ENCODE peak calls at places on chromosomes 12 and 14, in seven cellular contexts. T, Y, J, F, U, N and C are unnamed samples.

GRCh38 chr14:85024931-85025330 is 505.0 kb upstream of the FLRT2 start:
- DNase-seq in F (no peak), J (no peak), T (no peak), N (no peak), U (no peak), Y (no peak), C (peak; percentile 3)

GRCh38 chr14:53378142-53378541 is 225.0 kb upstream of the DDHD1 start:
- DNase-seq in N (no peak), F (no peak), U (no peak), Y (no peak), J (no peak), T (no peak), C (no peak)

GRCh38 chr12:89212339-89212771 is 139.9 kb downstream of the DUSP6 start:
- DNase-seq in N (peak; percentile 37), F (peak; percentile 64), T (no peak), J (no peak), U (peak; percentile 46), Y (no peak), C (peak; percentile 78)

GRCh38 chr14:78987006-78987405 is 816.8 kb downstream of the NRXN3 start:
- DNase-seq in J (no peak), F (no peak), T (no peak), N (no peak), Y (no peak), U (no peak), C (no peak)

GRCh38 chr12:26971963-26972362 is 33.7 kb downstream of the FGFR1OP2 start:
- DNase-seq in F (no peak), T (no peak), Y (no peak), N (no peak), U (no peak), J (no peak), C (no peak)

GRCh38 chr12:19288603-19289244 is 150.6 kb upstream of the AEBP2 start:
- DNase-seq in Y (no peak), J (no peak), U (no peak), T (no peak), F (peak; percentile 61), N (peak; percentile 62), C (peak; percentile 60)

GRCh38 chr12:124786065-124786964 is 77.3 kb downstream of the SCARB1 start:
- DNase-seq in N (peak; percentile 92), T (no peak), J (peak; percentile 93), F (no peak), U (peak; percentile 81), Y (no peak), C (peak; percentile 92)

GRCh38 chr14:75279739-75280447 is 1.3 kb downstream of the FOS start:
- DNase-seq in F (no peak), U (peak; percentile 67), J (no peak), Y (no peak), T (peak; percentile 70), N (peak; percentile 25), C (peak; percentile 57)

GRCh38 chr12:78210894-78211302 is 380.2 kb downstream of the NAV3 start:
- DNase-seq in U (no peak), T (no peak), N (peak; percentile 93), F (peak; percentile 92), Y (no peak), J (no peak), C (peak; percentile 86)

GRCh38 chr12:130958557-130959140 is 4.9 kb downstream of the ADGRD1 start:
- DNase-seq in T (no peak), N (no peak), U (no peak), J (no peak), Y (no peak), F (no peak), C (no peak)

GRCh38 chr14:104805326-104805678 is 4.4 kb downstream of the ZBTB42 start:
- DNase-seq in U (peak; percentile 85), F (peak; percentile 77), J (no peak), T (peak; percentile 76), N (peak; percentile 84), Y (no peak), C (peak; percentile 88)

GRCh38 chr14:20530771-20531571 is 25.6 kb downstream of the RNASE10 start:
- DNase-seq in U (peak; percentile 76), F (peak; percentile 88), J (no peak), N (peak; percentile 78), Y (peak; percentile 82), T (peak; percentile 52), C (peak; percentile 70)

GRCh38 chr12:132182206-132182710 is 38.0 kb downstream of the NOC4L start:
- DNase-seq in Y (no peak), U (peak; percentile 30), J (no peak), T (no peak), N (no peak), F (no peak), C (no peak)

GRCh38 chr14:54691525-54692260 is 124.8 kb downstream of the SAMD4A start:
- DNase-seq in T (peak; percentile 80), Y (no peak), N (peak; percentile 78), F (peak; percentile 97), J (peak; percentile 65), U (peak; percentile 90), C (peak; percentile 87)

GRCh38 chr12:75207338-75208083 is 2.1 kb downstream of the KCNC2 start:
- DNase-seq in U (no peak), Y (no peak), T (no peak), J (no peak), N (no peak), F (no peak), C (no peak)

GRCh38 chr14:87873741-87874140 is 119.2 kb downstream of the GALC start:
- DNase-seq in N (no peak), U (no peak), J (no peak), T (no peak), F (no peak), Y (no peak), C (peak; percentile 29)

GRCh38 chr12:104716183-104716571 is 241.9 kb downstream of the SLC41A2 start:
- DNase-seq in N (no peak), Y (no peak), T (no peak), U (no peak), J (no peak), F (no peak), C (no peak)

GRCh38 chr12:40515041-40515825 is 177.0 kb upstream of the CNTN1 start:
- DNase-seq in F (no peak), U (no peak), T (no peak), Y (no peak), N (no peak), J (no peak), C (peak; percentile 1)

GRCh38 chr12:89693639-89694202 is 14.9 kb downstream of the ATP2B1 start:
- DNase-seq in T (no peak), Y (no peak), N (no peak), U (no peak), F (no peak), J (no peak), C (no peak)

GRCh38 chr14:59631237-59631636 is 54.6 kb upstream of the CCDC175 start:
- DNase-seq in J (no peak), F (peak; percentile 58), T (no peak), Y (no peak), U (no peak), N (peak; percentile 0), C (peak; percentile 1)
- TF ChIP-seq CTCF in J (no peak), F (peak; percentile 81), T (no peak), Y (no peak), U (no peak), N (no peak), C (peak; percentile 26)

GRCh38 chr12:64780531-64781373 is 21.5 kb upstream of the GNS start:
- DNase-seq in F (peak; percentile 59), J (no peak), Y (no peak), T (peak; percentile 62), U (peak; percentile 60), N (no peak), C (no peak)
- H3K4me3 ChIP-seq in F (peak overlapping the region; percentile 89), J (peak overlapping the region; percentile 63), Y (peak overlapping the region; percentile 60), T (peak overlapping the region; percentile 43), U (peak overlapping the region; percentile 70), N (no peak overlapping the region), C (peak overlapping the region; percentile 14)

DNA sequence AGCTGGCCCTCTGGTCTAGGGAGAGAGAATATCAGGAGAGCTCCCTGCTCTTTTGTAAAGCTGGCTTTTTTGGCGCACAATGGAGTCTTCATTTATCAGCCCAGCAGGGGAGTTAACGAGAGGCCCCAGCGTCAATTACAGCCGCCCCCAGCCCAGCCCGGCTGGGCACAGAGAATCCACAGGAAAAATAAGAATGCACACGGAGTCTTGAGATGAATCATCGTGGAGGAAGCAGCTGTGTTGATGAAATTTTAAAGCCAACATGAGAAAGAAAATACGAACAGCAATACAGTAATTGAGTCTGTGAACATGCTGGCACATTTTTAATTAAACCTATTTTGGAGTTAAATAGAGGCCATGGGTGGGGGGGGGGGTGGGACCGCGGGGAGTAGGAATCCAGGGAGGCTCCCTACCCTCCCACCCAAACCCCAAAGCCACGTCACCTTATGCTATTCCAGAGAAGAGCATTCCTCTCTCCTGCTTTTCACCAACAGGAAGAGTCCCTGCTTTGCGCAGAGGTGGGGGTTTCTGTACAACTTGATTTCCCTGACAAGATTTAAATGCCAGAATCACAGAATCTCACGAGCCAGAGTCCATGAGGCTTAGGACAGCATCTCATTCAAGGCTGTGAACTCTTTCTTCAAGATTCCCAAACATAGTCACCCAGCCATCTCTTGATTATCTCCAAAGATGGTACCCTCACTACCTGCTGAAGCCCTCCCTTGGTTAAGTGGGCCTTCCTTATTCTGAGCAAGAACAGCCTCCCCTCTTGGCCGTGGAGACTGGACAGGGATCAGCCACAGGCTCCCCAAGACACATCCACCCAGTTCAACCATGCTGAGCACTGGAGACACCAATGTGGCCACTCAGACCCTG is 50.2 kb downstream of the CCNK start:
- DNase-seq in F (no peak), J (no peak), Y (no peak), U (no peak), T (no peak), N (peak; percentile 62), C (peak; percentile 74)
- TF ChIP-seq CTCF in F (no peak), J (no peak), Y (no peak), U (no peak), T (no peak), N (no peak), C (no peak)

DNA sequence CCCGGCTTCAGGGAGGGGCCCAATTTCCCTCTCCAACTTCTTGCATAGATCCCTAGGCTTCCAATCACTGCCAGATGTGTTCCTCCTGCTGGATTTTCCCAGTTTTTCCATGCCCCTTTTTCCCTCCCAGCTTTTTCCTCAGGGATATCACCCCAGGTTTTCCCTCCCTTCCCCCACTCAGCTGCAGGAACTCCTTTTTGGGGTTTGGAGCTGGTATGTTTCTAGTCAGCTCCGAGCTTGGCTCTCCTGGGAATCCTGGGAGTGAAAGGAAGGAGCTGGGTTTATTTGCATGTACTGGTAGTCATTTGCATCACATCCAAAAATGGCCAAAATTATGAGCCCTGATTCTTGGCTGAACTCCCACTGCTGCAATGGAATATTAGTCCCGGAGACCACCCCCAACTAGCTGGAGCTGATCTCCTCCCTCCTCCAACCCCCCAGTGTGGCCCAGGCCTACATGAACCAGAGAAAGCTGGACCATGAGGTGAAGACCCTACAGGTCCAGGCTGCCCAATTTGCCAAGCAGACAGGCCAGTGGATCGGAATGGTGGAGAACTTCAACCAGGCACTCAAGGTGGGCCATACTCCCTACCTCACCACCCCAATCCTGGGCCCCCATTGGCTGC is 1.4 kb upstream of the RDH5 start:
- DNase-seq in T (no peak), F (no peak), J (no peak), U (peak; percentile 51), Y (no peak), N (no peak), C (no peak)
- H3K4me3 ChIP-seq in T (no peak overlapping the region), F (no peak overlapping the region), J (no peak overlapping the region), U (peak overlapping the region; percentile 11), Y (no peak overlapping the region), N (no peak overlapping the region), C (no peak overlapping the region)

GRCh38 chr14:56390859-56391258 is 188.7 kb upstream of the TMEM260 start:
- DNase-seq in F (peak; percentile 35), T (no peak), N (no peak), Y (no peak), J (no peak), U (no peak), C (no peak)
- TF ChIP-seq CTCF in F (peak; percentile 42), T (no peak), N (no peak), Y (no peak), J (no peak), U (no peak), C (no peak)